ENCODE peak calls at places on chromosomes 13 and 19, in nine cellular contexts. One of them, this sample, is unnamed.

GRCh38 chr19:36060430-36060829 is 5.7 kb downstream of the WDR62 start:
- DNase-seq in ovary: no peak
- DNase-seq in CD8-positive, alpha-beta T cell: peak
- DNase-seq in CD14-positive monocyte: no peak
- DNase-seq in CD4-positive, alpha-beta T cell: no peak
- DNase-seq in germinal center: peak
- DNase-seq in naive B cell: no peak
- DNase-seq in HS-27A: no peak
- DNase-seq in GM23338: peak
- DNase-seq in this sample: no peak

GRCh38 chr19:45779231-45780145 is 2.8 kb downstream of the DMPK start:
- DNase-seq in GM23338: peak
- DNase-seq in naive B cell: peak
- DNase-seq in CD4-positive, alpha-beta T cell: peak
- DNase-seq in germinal center: peak
- DNase-seq in CD8-positive, alpha-beta T cell: peak
- DNase-seq in HS-27A: no peak
- DNase-seq in CD14-positive monocyte: no peak
- DNase-seq in ovary: peak
- DNase-seq in this sample: peak

GRCh38 chr19:10870501-10870954 is 825 bp upstream of the CARM1 start:
- DNase-seq in HS-27A: no peak
- DNase-seq in naive B cell: no peak
- DNase-seq in CD4-positive, alpha-beta T cell: no peak
- DNase-seq in GM23338: peak
- DNase-seq in CD8-positive, alpha-beta T cell: no peak
- DNase-seq in germinal center: no peak
- DNase-seq in CD14-positive monocyte: no peak
- DNase-seq in ovary: no peak
- DNase-seq in this sample: no peak

GRCh38 chr19:48541813-48542212 is 10.2 kb upstream of the SULT2B1 start:
- DNase-seq in CD14-positive monocyte: no peak
- DNase-seq in germinal center: no peak
- DNase-seq in ovary: no peak
- DNase-seq in GM23338: no peak
- DNase-seq in HS-27A: no peak
- DNase-seq in naive B cell: no peak
- DNase-seq in CD8-positive, alpha-beta T cell: no peak
- DNase-seq in CD4-positive, alpha-beta T cell: no peak
- DNase-seq in this sample: no peak

GRCh38 chr19:49361438-49362047 is 673 bp downstream of the TEAD2 start:
- DNase-seq in ovary: peak
- DNase-seq in CD4-positive, alpha-beta T cell: no peak
- DNase-seq in CD8-positive, alpha-beta T cell: no peak
- DNase-seq in CD14-positive monocyte: no peak
- DNase-seq in germinal center: peak
- DNase-seq in HS-27A: peak
- DNase-seq in naive B cell: no peak
- DNase-seq in GM23338: peak
- DNase-seq in this sample: no peak

GRCh38 chr19:6811906-6812305 is 39.4 kb downstream of the VAV1 start:
- DNase-seq in CD4-positive, alpha-beta T cell: no peak
- DNase-seq in CD14-positive monocyte: no peak
- DNase-seq in GM23338: peak
- DNase-seq in germinal center: peak
- DNase-seq in CD8-positive, alpha-beta T cell: no peak
- DNase-seq in HS-27A: peak
- DNase-seq in ovary: no peak
- DNase-seq in naive B cell: no peak
- DNase-seq in this sample: peak

GRCh38 chr19:2166741-2167738 is 3.3 kb downstream of the DOT1L start:
- DNase-seq in CD14-positive monocyte: no peak
- DNase-seq in CD8-positive, alpha-beta T cell: no peak
- DNase-seq in GM23338: peak
- DNase-seq in germinal center: no peak
- DNase-seq in ovary: peak
- DNase-seq in naive B cell: no peak
- DNase-seq in HS-27A: no peak
- DNase-seq in CD4-positive, alpha-beta T cell: no peak
- DNase-seq in this sample: no peak

GRCh38 chr19:40342644-40343311 is 5.4 kb downstream of the C19orf47 start:
- DNase-seq in CD8-positive, alpha-beta T cell: no peak
- DNase-seq in CD4-positive, alpha-beta T cell: no peak
- DNase-seq in GM23338: no peak
- DNase-seq in ovary: no peak
- DNase-seq in CD14-positive monocyte: no peak
- DNase-seq in germinal center: no peak
- DNase-seq in HS-27A: no peak
- DNase-seq in naive B cell: no peak
- DNase-seq in this sample: no peak

GRCh38 chr13:95704510-95704909 is 27.6 kb downstream of the DNAJC3 start:
- DNase-seq in CD14-positive monocyte: no peak
- DNase-seq in CD8-positive, alpha-beta T cell: no peak
- DNase-seq in germinal center: no peak
- DNase-seq in CD4-positive, alpha-beta T cell: no peak
- DNase-seq in naive B cell: no peak
- DNase-seq in ovary: no peak
- DNase-seq in HS-27A: no peak
- DNase-seq in GM23338: peak
- DNase-seq in this sample: no peak

GRCh38 chr13:36154567-36155231 is 23.5 kb upstream of the DCLK1 start:
- DNase-seq in CD8-positive, alpha-beta T cell: no peak
- DNase-seq in GM23338: peak
- DNase-seq in naive B cell: no peak
- DNase-seq in ovary: peak
- DNase-seq in CD14-positive monocyte: no peak
- DNase-seq in germinal center: no peak
- DNase-seq in HS-27A: no peak
- DNase-seq in CD4-positive, alpha-beta T cell: no peak
- DNase-seq in this sample: no peak

GRCh38 chr13:48749144-48749543 is 95.4 kb downstream of the CYSLTR2 start:
- DNase-seq in ovary: no peak
- DNase-seq in CD4-positive, alpha-beta T cell: no peak
- DNase-seq in germinal center: no peak
- DNase-seq in GM23338: no peak
- DNase-seq in CD8-positive, alpha-beta T cell: no peak
- DNase-seq in naive B cell: no peak
- DNase-seq in CD14-positive monocyte: no peak
- DNase-seq in HS-27A: no peak
- DNase-seq in this sample: no peak

GRCh38 chr19:50658438-50659317 is 9.4 kb downstream of the C19orf81 start:
- DNase-seq in ovary: peak
- DNase-seq in naive B cell: peak
- DNase-seq in HS-27A: no peak
- DNase-seq in CD14-positive monocyte: no peak
- DNase-seq in GM23338: peak
- DNase-seq in germinal center: peak
- DNase-seq in CD4-positive, alpha-beta T cell: peak
- DNase-seq in CD8-positive, alpha-beta T cell: peak
- DNase-seq in this sample: peak

GRCh38 chr19:5136060-5136855 is 167.3 kb downstream of the KDM4B start:
- DNase-seq in CD4-positive, alpha-beta T cell: no peak
- DNase-seq in germinal center: no peak
- DNase-seq in GM23338: no peak
- DNase-seq in CD8-positive, alpha-beta T cell: no peak
- DNase-seq in HS-27A: no peak
- DNase-seq in ovary: no peak
- DNase-seq in naive B cell: no peak
- DNase-seq in CD14-positive monocyte: no peak
- DNase-seq in this sample: no peak

GRCh38 chr19:3412066-3412465 is 45.7 kb downstream of the NFIC start:
- DNase-seq in HS-27A: no peak
- DNase-seq in ovary: no peak
- DNase-seq in CD4-positive, alpha-beta T cell: no peak
- DNase-seq in germinal center: no peak
- DNase-seq in CD14-positive monocyte: no peak
- DNase-seq in GM23338: no peak
- DNase-seq in naive B cell: no peak
- DNase-seq in CD8-positive, alpha-beta T cell: no peak
- DNase-seq in this sample: no peak

GRCh38 chr13:24306632-24307031 is 2.7 kb upstream of the C1QTNF9 start:
- DNase-seq in CD4-positive, alpha-beta T cell: no peak
- DNase-seq in ovary: no peak
- DNase-seq in germinal center: no peak
- DNase-seq in CD14-positive monocyte: no peak
- DNase-seq in HS-27A: no peak
- DNase-seq in CD8-positive, alpha-beta T cell: no peak
- DNase-seq in GM23338: no peak
- DNase-seq in naive B cell: no peak
- DNase-seq in this sample: no peak

GRCh38 chr19:29014857-29015436 is 198.0 kb downstream of the UQCRFS1 start:
- DNase-seq in CD14-positive monocyte: no peak
- DNase-seq in HS-27A: no peak
- DNase-seq in naive B cell: no peak
- DNase-seq in ovary: no peak
- DNase-seq in germinal center: no peak
- DNase-seq in GM23338: peak
- DNase-seq in CD8-positive, alpha-beta T cell: no peak
- DNase-seq in CD4-positive, alpha-beta T cell: no peak
- DNase-seq in this sample: no peak

GRCh38 chr13:32984857-32985626 is 31.2 kb upstream of the KL start:
- DNase-seq in CD8-positive, alpha-beta T cell: no peak
- DNase-seq in HS-27A: no peak
- DNase-seq in CD14-positive monocyte: no peak
- DNase-seq in CD4-positive, alpha-beta T cell: no peak
- DNase-seq in ovary: no peak
- DNase-seq in naive B cell: no peak
- DNase-seq in GM23338: no peak
- DNase-seq in germinal center: no peak
- DNase-seq in this sample: no peak

GRCh38 chr19:48495391-48495790 is 16.2 kb downstream of the LMTK3 start:
- DNase-seq in HS-27A: no peak
- DNase-seq in germinal center: no peak
- DNase-seq in naive B cell: no peak
- DNase-seq in ovary: no peak
- DNase-seq in CD8-positive, alpha-beta T cell: no peak
- DNase-seq in CD14-positive monocyte: no peak
- DNase-seq in CD4-positive, alpha-beta T cell: no peak
- DNase-seq in GM23338: no peak
- DNase-seq in this sample: no peak

GRCh38 chr13:101514695-101515275 is 62.3 kb downstream of the ITGBL1 start:
- DNase-seq in ovary: no peak
- DNase-seq in naive B cell: peak
- DNase-seq in germinal center: no peak
- DNase-seq in CD4-positive, alpha-beta T cell: no peak
- DNase-seq in CD8-positive, alpha-beta T cell: no peak
- DNase-seq in GM23338: peak
- DNase-seq in HS-27A: no peak
- DNase-seq in CD14-positive monocyte: no peak
- DNase-seq in this sample: peak

This sample was measured in RPMI8226.